ENCODE peak calls at places on chromosome 3, in ten cellular contexts. One of them, this sample, is unnamed.

GRCh38 chr3:13705051-13705450 is 156.1 kb downstream of the FBLN2 start:
- DNase-seq in NCI-H345: no peak
- DNase-seq in GM12891: no peak
- DNase-seq in AG09319: no peak
- DNase-seq in AG20443: no peak
- DNase-seq in IMR-90: no peak
- DNase-seq in stimulated activated naive CD8-positive, alpha-beta T cell treated with anti-CD3 and anti-CD28 coated beads, Interleukin-15, Interleukin-2, amounts not matched to agents 100 U/mL and 50 U/mL, for 24 hours: no peak
- DNase-seq in SIG-M5: no peak
- DNase-seq in activated CD4-positive, alpha-beta T cell treated with anti-CD3 and anti-CD28 coated beads for 48 hours: no peak
- DNase-seq in stimulated activated CD4-positive, alpha-beta T cell treated with anti-CD3 and anti-CD28 coated beads, Interleukin-2, amount 100 ng/mL, for 24 hours: no peak
- DNase-seq in this sample: no peak

GRCh38 chr3:12681089-12681488 is 17.2 kb upstream of the RAF1 start:
- DNase-seq in stimulated activated naive CD8-positive, alpha-beta T cell treated with anti-CD3 and anti-CD28 coated beads, Interleukin-15, Interleukin-2, amounts not matched to agents 100 U/mL and 50 U/mL, for 24 hours: no peak
- DNase-seq in GM12891: no peak
- DNase-seq in IMR-90: no peak
- DNase-seq in activated CD4-positive, alpha-beta T cell treated with anti-CD3 and anti-CD28 coated beads for 48 hours: no peak
- DNase-seq in NCI-H345: no peak
- DNase-seq in stimulated activated CD4-positive, alpha-beta T cell treated with anti-CD3 and anti-CD28 coated beads, Interleukin-2, amount 100 ng/mL, for 24 hours: no peak
- DNase-seq in AG20443: no peak
- DNase-seq in AG09319: no peak
- DNase-seq in SIG-M5: no peak
- DNase-seq in this sample: no peak

GRCh38 chr3:141485578-141486415 is 1.0 kb upstream of the RASA2 start:
- DNase-seq in IMR-90: peak; percentile 76
- DNase-seq in NCI-H345: no peak
- DNase-seq in activated CD4-positive, alpha-beta T cell treated with anti-CD3 and anti-CD28 coated beads for 48 hours: peak; percentile 31
- DNase-seq in stimulated activated CD4-positive, alpha-beta T cell treated with anti-CD3 and anti-CD28 coated beads, Interleukin-2, amount 100 ng/mL, for 24 hours: no peak
- DNase-seq in AG20443: peak; percentile 62
- DNase-seq in AG09319: no peak
- DNase-seq in GM12891: no peak
- DNase-seq in stimulated activated naive CD8-positive, alpha-beta T cell treated with anti-CD3 and anti-CD28 coated beads, Interleukin-15, Interleukin-2, amounts not matched to agents 100 U/mL and 50 U/mL, for 24 hours: peak; percentile 38
- DNase-seq in SIG-M5: no peak
- DNase-seq in this sample: peak; percentile 15

GRCh38 chr3:118501152-118501551 is 533.5 kb downstream of the IGSF11 start:
- DNase-seq in IMR-90: no peak
- DNase-seq in stimulated activated naive CD8-positive, alpha-beta T cell treated with anti-CD3 and anti-CD28 coated beads, Interleukin-15, Interleukin-2, amounts not matched to agents 100 U/mL and 50 U/mL, for 24 hours: no peak
- DNase-seq in SIG-M5: no peak
- DNase-seq in AG09319: no peak
- DNase-seq in GM12891: no peak
- DNase-seq in NCI-H345: peak; percentile 27
- DNase-seq in stimulated activated CD4-positive, alpha-beta T cell treated with anti-CD3 and anti-CD28 coated beads, Interleukin-2, amount 100 ng/mL, for 24 hours: no peak
- DNase-seq in activated CD4-positive, alpha-beta T cell treated with anti-CD3 and anti-CD28 coated beads for 48 hours: no peak
- DNase-seq in AG20443: peak; percentile 7
- DNase-seq in this sample: no peak

GRCh38 chr3:192326656-192327055 is 400.7 kb downstream of the FGF12 start:
- DNase-seq in SIG-M5: no peak
- DNase-seq in activated CD4-positive, alpha-beta T cell treated with anti-CD3 and anti-CD28 coated beads for 48 hours: no peak
- DNase-seq in NCI-H345: no peak
- DNase-seq in GM12891: no peak
- DNase-seq in IMR-90: no peak
- DNase-seq in stimulated activated CD4-positive, alpha-beta T cell treated with anti-CD3 and anti-CD28 coated beads, Interleukin-2, amount 100 ng/mL, for 24 hours: no peak
- DNase-seq in stimulated activated naive CD8-positive, alpha-beta T cell treated with anti-CD3 and anti-CD28 coated beads, Interleukin-15, Interleukin-2, amounts not matched to agents 100 U/mL and 50 U/mL, for 24 hours: no peak
- DNase-seq in AG09319: no peak
- DNase-seq in AG20443: no peak
- DNase-seq in this sample: no peak

GRCh38 chr3:142973217-142974009 is 9.9 kb upstream of the PAQR9 start:
- DNase-seq in IMR-90: no peak
- DNase-seq in AG20443: no peak
- DNase-seq in AG09319: no peak
- DNase-seq in stimulated activated CD4-positive, alpha-beta T cell treated with anti-CD3 and anti-CD28 coated beads, Interleukin-2, amount 100 ng/mL, for 24 hours: no peak
- DNase-seq in GM12891: no peak
- DNase-seq in NCI-H345: no peak
- DNase-seq in SIG-M5: no peak
- DNase-seq in activated CD4-positive, alpha-beta T cell treated with anti-CD3 and anti-CD28 coated beads for 48 hours: no peak
- DNase-seq in stimulated activated naive CD8-positive, alpha-beta T cell treated with anti-CD3 and anti-CD28 coated beads, Interleukin-15, Interleukin-2, amounts not matched to agents 100 U/mL and 50 U/mL, for 24 hours: no peak
- DNase-seq in this sample: peak; percentile 14

GRCh38 chr3:190003730-190004129 is 117.0 kb downstream of the P3H2 start:
- DNase-seq in stimulated activated naive CD8-positive, alpha-beta T cell treated with anti-CD3 and anti-CD28 coated beads, Interleukin-15, Interleukin-2, amounts not matched to agents 100 U/mL and 50 U/mL, for 24 hours: no peak
- DNase-seq in AG20443: peak; percentile 69
- DNase-seq in NCI-H345: no peak
- DNase-seq in GM12891: no peak
- DNase-seq in SIG-M5: no peak
- DNase-seq in IMR-90: peak; percentile 75
- DNase-seq in activated CD4-positive, alpha-beta T cell treated with anti-CD3 and anti-CD28 coated beads for 48 hours: no peak
- DNase-seq in AG09319: peak; percentile 12
- DNase-seq in stimulated activated CD4-positive, alpha-beta T cell treated with anti-CD3 and anti-CD28 coated beads, Interleukin-2, amount 100 ng/mL, for 24 hours: no peak
- DNase-seq in this sample: no peak

GRCh38 chr3:45143673-45144670 is 2.2 kb downstream of the CDCP1 start:
- DNase-seq in IMR-90: no peak
- DNase-seq in AG09319: no peak
- DNase-seq in GM12891: no peak
- DNase-seq in AG20443: no peak
- DNase-seq in stimulated activated naive CD8-positive, alpha-beta T cell treated with anti-CD3 and anti-CD28 coated beads, Interleukin-15, Interleukin-2, amounts not matched to agents 100 U/mL and 50 U/mL, for 24 hours: no peak
- DNase-seq in SIG-M5: no peak
- DNase-seq in activated CD4-positive, alpha-beta T cell treated with anti-CD3 and anti-CD28 coated beads for 48 hours: no peak
- DNase-seq in stimulated activated CD4-positive, alpha-beta T cell treated with anti-CD3 and anti-CD28 coated beads, Interleukin-2, amount 100 ng/mL, for 24 hours: no peak
- DNase-seq in NCI-H345: no peak
- DNase-seq in this sample: no peak

GRCh38 chr3:10395671-10396070 is 74.8 kb upstream of the SEC13 start:
- DNase-seq in GM12891: no peak
- DNase-seq in activated CD4-positive, alpha-beta T cell treated with anti-CD3 and anti-CD28 coated beads for 48 hours: no peak
- DNase-seq in AG20443: no peak
- DNase-seq in AG09319: no peak
- DNase-seq in SIG-M5: no peak
- DNase-seq in stimulated activated naive CD8-positive, alpha-beta T cell treated with anti-CD3 and anti-CD28 coated beads, Interleukin-15, Interleukin-2, amounts not matched to agents 100 U/mL and 50 U/mL, for 24 hours: no peak
- DNase-seq in stimulated activated CD4-positive, alpha-beta T cell treated with anti-CD3 and anti-CD28 coated beads, Interleukin-2, amount 100 ng/mL, for 24 hours: peak; percentile 22
- DNase-seq in IMR-90: no peak
- DNase-seq in NCI-H345: no peak
- DNase-seq in this sample: no peak

GRCh38 chr3:144831955-144832716 is 860.5 kb downstream of the DIPK2A start:
- DNase-seq in IMR-90: no peak
- DNase-seq in SIG-M5: no peak
- DNase-seq in NCI-H345: no peak
- DNase-seq in AG20443: no peak
- DNase-seq in stimulated activated CD4-positive, alpha-beta T cell treated with anti-CD3 and anti-CD28 coated beads, Interleukin-2, amount 100 ng/mL, for 24 hours: no peak
- DNase-seq in activated CD4-positive, alpha-beta T cell treated with anti-CD3 and anti-CD28 coated beads for 48 hours: no peak
- DNase-seq in stimulated activated naive CD8-positive, alpha-beta T cell treated with anti-CD3 and anti-CD28 coated beads, Interleukin-15, Interleukin-2, amounts not matched to agents 100 U/mL and 50 U/mL, for 24 hours: no peak
- DNase-seq in AG09319: no peak
- DNase-seq in GM12891: no peak
- DNase-seq in this sample: no peak

GRCh38 chr3:9402410-9403228 is 5.2 kb downstream of the SETD5 start:
- DNase-seq in SIG-M5: no peak
- DNase-seq in AG09319: no peak
- DNase-seq in stimulated activated CD4-positive, alpha-beta T cell treated with anti-CD3 and anti-CD28 coated beads, Interleukin-2, amount 100 ng/mL, for 24 hours: no peak
- DNase-seq in AG20443: no peak
- DNase-seq in GM12891: no peak
- DNase-seq in activated CD4-positive, alpha-beta T cell treated with anti-CD3 and anti-CD28 coated beads for 48 hours: no peak
- DNase-seq in IMR-90: peak; percentile 52
- DNase-seq in NCI-H345: peak; percentile 60
- DNase-seq in stimulated activated naive CD8-positive, alpha-beta T cell treated with anti-CD3 and anti-CD28 coated beads, Interleukin-15, Interleukin-2, amounts not matched to agents 100 U/mL and 50 U/mL, for 24 hours: no peak
- DNase-seq in this sample: peak; percentile 82

GRCh38 chr3:140630866-140631265 is 47.0 kb upstream of the TRIM42 start:
- DNase-seq in stimulated activated naive CD8-positive, alpha-beta T cell treated with anti-CD3 and anti-CD28 coated beads, Interleukin-15, Interleukin-2, amounts not matched to agents 100 U/mL and 50 U/mL, for 24 hours: no peak
- DNase-seq in SIG-M5: no peak
- DNase-seq in NCI-H345: no peak
- DNase-seq in activated CD4-positive, alpha-beta T cell treated with anti-CD3 and anti-CD28 coated beads for 48 hours: no peak
- DNase-seq in IMR-90: no peak
- DNase-seq in AG20443: no peak
- DNase-seq in AG09319: no peak
- DNase-seq in stimulated activated CD4-positive, alpha-beta T cell treated with anti-CD3 and anti-CD28 coated beads, Interleukin-2, amount 100 ng/mL, for 24 hours: no peak
- DNase-seq in GM12891: no peak
- DNase-seq in this sample: no peak

GRCh38 chr3:40877651-40878463 is 321.4 kb upstream of the CTNNB1 start:
- DNase-seq in SIG-M5: no peak
- DNase-seq in GM12891: no peak
- DNase-seq in activated CD4-positive, alpha-beta T cell treated with anti-CD3 and anti-CD28 coated beads for 48 hours: no peak
- DNase-seq in NCI-H345: no peak
- DNase-seq in stimulated activated naive CD8-positive, alpha-beta T cell treated with anti-CD3 and anti-CD28 coated beads, Interleukin-15, Interleukin-2, amounts not matched to agents 100 U/mL and 50 U/mL, for 24 hours: no peak
- DNase-seq in AG20443: peak; percentile 49
- DNase-seq in stimulated activated CD4-positive, alpha-beta T cell treated with anti-CD3 and anti-CD28 coated beads, Interleukin-2, amount 100 ng/mL, for 24 hours: no peak
- DNase-seq in AG09319: no peak
- DNase-seq in IMR-90: no peak
- DNase-seq in this sample: peak; percentile 79

GRCh38 chr3:9280477-9281219 is 31.2 kb upstream of the SRGAP3 start:
- DNase-seq in AG20443: peak; percentile 44
- DNase-seq in SIG-M5: no peak
- DNase-seq in AG09319: no peak
- DNase-seq in stimulated activated CD4-positive, alpha-beta T cell treated with anti-CD3 and anti-CD28 coated beads, Interleukin-2, amount 100 ng/mL, for 24 hours: no peak
- DNase-seq in stimulated activated naive CD8-positive, alpha-beta T cell treated with anti-CD3 and anti-CD28 coated beads, Interleukin-15, Interleukin-2, amounts not matched to agents 100 U/mL and 50 U/mL, for 24 hours: no peak
- DNase-seq in NCI-H345: peak; percentile 17
- DNase-seq in IMR-90: no peak
- DNase-seq in GM12891: no peak
- DNase-seq in activated CD4-positive, alpha-beta T cell treated with anti-CD3 and anti-CD28 coated beads for 48 hours: no peak
- DNase-seq in this sample: no peak

GRCh38 chr3:37961622-37962455 is 28.7 kb upstream of the VILL start:
- DNase-seq in stimulated activated CD4-positive, alpha-beta T cell treated with anti-CD3 and anti-CD28 coated beads, Interleukin-2, amount 100 ng/mL, for 24 hours: no peak
- DNase-seq in activated CD4-positive, alpha-beta T cell treated with anti-CD3 and anti-CD28 coated beads for 48 hours: no peak
- DNase-seq in stimulated activated naive CD8-positive, alpha-beta T cell treated with anti-CD3 and anti-CD28 coated beads, Interleukin-15, Interleukin-2, amounts not matched to agents 100 U/mL and 50 U/mL, for 24 hours: no peak
- DNase-seq in SIG-M5: no peak
- DNase-seq in NCI-H345: no peak
- DNase-seq in AG09319: no peak
- DNase-seq in IMR-90: no peak
- DNase-seq in GM12891: no peak
- DNase-seq in AG20443: no peak
- DNase-seq in this sample: no peak

GRCh38 chr3:165359005-165359404 is 162.8 kb upstream of the SLITRK3 start:
- DNase-seq in GM12891: no peak
- DNase-seq in AG09319: no peak
- DNase-seq in SIG-M5: peak; percentile 44
- DNase-seq in stimulated activated CD4-positive, alpha-beta T cell treated with anti-CD3 and anti-CD28 coated beads, Interleukin-2, amount 100 ng/mL, for 24 hours: no peak
- DNase-seq in AG20443: no peak
- DNase-seq in stimulated activated naive CD8-positive, alpha-beta T cell treated with anti-CD3 and anti-CD28 coated beads, Interleukin-15, Interleukin-2, amounts not matched to agents 100 U/mL and 50 U/mL, for 24 hours: no peak
- DNase-seq in activated CD4-positive, alpha-beta T cell treated with anti-CD3 and anti-CD28 coated beads for 48 hours: no peak
- DNase-seq in IMR-90: no peak
- DNase-seq in NCI-H345: no peak
- DNase-seq in this sample: no peak

GRCh38 chr3:139388961-139389551 is 391 bp downstream of the COPB2 start:
- DNase-seq in activated CD4-positive, alpha-beta T cell treated with anti-CD3 and anti-CD28 coated beads for 48 hours: peak; percentile 41
- DNase-seq in stimulated activated CD4-positive, alpha-beta T cell treated with anti-CD3 and anti-CD28 coated beads, Interleukin-2, amount 100 ng/mL, for 24 hours: peak; percentile 29
- DNase-seq in GM12891: no peak
- DNase-seq in IMR-90: no peak
- DNase-seq in SIG-M5: no peak
- DNase-seq in NCI-H345: no peak
- DNase-seq in AG20443: no peak
- DNase-seq in AG09319: no peak
- DNase-seq in stimulated activated naive CD8-positive, alpha-beta T cell treated with anti-CD3 and anti-CD28 coated beads, Interleukin-15, Interleukin-2, amounts not matched to agents 100 U/mL and 50 U/mL, for 24 hours: peak; percentile 44
- DNase-seq in this sample: no peak

This sample was measured in foreskin melanocyte.